ENCODE peak calls at places on chromosomes 6 and 20, in six cellular contexts. S is SJSA1; I is pancreas; H is ovary; F is neural progenitor cell; U is CD4-positive, CD25-positive, alpha-beta regulatory T cell. L is an unnamed sample.

GRCh38 chr6:168125429-168126001 is 46.5 kb upstream of the FRMD1 start:
- DNase-seq in S (peak; percentile 34), I (no peak), H (no peak), F (no peak), U (no peak), L (no peak)

GRCh38 chr6:152380993-152381898 is 255.9 kb downstream of the SYNE1 start:
- DNase-seq in S (peak; percentile 84), I (peak; percentile 74), H (peak; percentile 79), F (peak; percentile 54), U (no peak), L (no peak)

GRCh38 chr20:34951652-34952051 is 4.0 kb downstream of the GSS start:
- DNase-seq in S (no peak), I (no peak), H (no peak), F (no peak), U (no peak), L (no peak)

GRCh38 chr6:43952746-43953145 is 174.5 kb downstream of the MRPL14 start:
- DNase-seq in S (peak; percentile 54), I (no peak), H (no peak), F (no peak), U (no peak), L (no peak)

GRCh38 chr6:37347177-37348145 is 6.3 kb upstream of the RNF8 start:
- DNase-seq in S (no peak), I (no peak), H (no peak), F (no peak), U (no peak), L (no peak)

GRCh38 chr20:34927736-34928135 is 27.9 kb downstream of the GSS start:
- DNase-seq in S (no peak), I (no peak), H (no peak), F (no peak), U (no peak), L (no peak)

GRCh38 chr6:44630125-44631028 is 242.9 kb downstream of the CDC5L start:
- DNase-seq in S (peak; percentile 79), I (no peak), H (peak; percentile 13), F (peak; percentile 86), U (no peak), L (no peak)

GRCh38 chr6:34585512-34586045 is 29.4 kb upstream of the SPDEF start:
- DNase-seq in S (no peak), I (no peak), H (no peak), F (no peak), U (no peak), L (no peak)

GRCh38 chr6:53496797-53497196 is 48.1 kb downstream of the GCLC start:
- DNase-seq in S (peak; percentile 67), I (no peak), H (no peak), F (no peak), U (no peak), L (no peak)

GRCh38 chr6:51292659-51293058 is 474.0 kb downstream of the TFAP2B start:
- DNase-seq in S (no peak), I (no peak), H (no peak), F (no peak), U (no peak), L (no peak)

GRCh38 chr6:37261198-37261597 is 3.3 kb upstream of the TMEM217 start:
- DNase-seq in S (no peak), I (no peak), H (no peak), F (no peak), U (no peak), L (no peak)

GRCh38 chr6:163404825-163405265 is 9.7 kb upstream of the QKI start:
- DNase-seq in S (no peak), I (no peak), H (no peak), F (peak; percentile 47), U (no peak), L (no peak)

GRCh38 chr20:23412026-23412425 is 9.3 kb downstream of the NAPB start:
- DNase-seq in S (no peak), I (no peak), H (no peak), F (no peak), U (no peak), L (no peak)

GRCh38 chr20:13681248-13682125 is 42.8 kb upstream of the TASP1 start:
- DNase-seq in S (no peak), I (no peak), H (no peak), F (no peak), U (no peak), L (no peak)

GRCh38 chr6:155654474-155654873 is 198.8 kb upstream of the NOX3 start:
- DNase-seq in S (no peak), I (no peak), H (no peak), F (no peak), U (no peak), L (no peak)

GRCh38 chr20:24543168-24543567 is 73.7 kb downstream of the SYNDIG1 start:
- DNase-seq in S (no peak), I (no peak), H (no peak), F (no peak), U (no peak), L (no peak)

GRCh38 chr20:22776369-22776768 is 192.0 kb upstream of the FOXA2 start:
- DNase-seq in S (no peak), I (no peak), H (no peak), F (no peak), U (no peak), L (no peak)

GRCh38 chr20:8602389-8603116 is 466.3 kb upstream of the PLCB4 start:
- DNase-seq in S (no peak), I (no peak), H (no peak), F (no peak), U (no peak), L (no peak)

GRCh38 chr6:105199711-105200110 is 19.9 kb upstream of the POPDC3 start:
- DNase-seq in S (no peak), I (no peak), H (no peak), F (no peak), U (no peak), L (no peak)

GRCh38 chr20:47854687-47855212 is 69.5 kb upstream of the SULF2 start:
- DNase-seq in S (no peak), I (no peak), H (no peak), F (peak; percentile 68), U (no peak), L (no peak)

GRCh38 chr6:138454976-138455706 is 44.2 kb downstream of the NHSL1 start:
- DNase-seq in S (no peak), I (no peak), H (no peak), F (no peak), U (peak; percentile 44), L (no peak)

GRCh38 chr6:148565931-148566663 is 180.7 kb upstream of the UST start:
- DNase-seq in S (peak; percentile 62), I (no peak), H (no peak), F (no peak), U (no peak), L (no peak)

GRCh38 chr6:22513667-22514066 is 55.7 kb upstream of the HDGFL1 start:
- DNase-seq in S (no peak), I (no peak), H (no peak), F (no peak), U (no peak), L (no peak)

GRCh38 chr20:12835999-12836398 is 172.8 kb upstream of the SPTLC3 start:
- DNase-seq in S (no peak), I (no peak), H (no peak), F (no peak), U (no peak), L (no peak)

GRCh38 chr6:161211380-161212035 is 62.4 kb downstream of the AGPAT4 start:
- DNase-seq in S (no peak), I (no peak), H (no peak), F (peak; percentile 20), U (no peak), L (no peak)

GRCh38 chr6:161215193-161215592 is 58.7 kb downstream of the AGPAT4 start:
- DNase-seq in S (peak; percentile 56), I (no peak), H (no peak), F (no peak), U (no peak), L (no peak)

GRCh38 chr6:161210857-161211256 is 63.0 kb downstream of the AGPAT4 start:
- DNase-seq in S (no peak), I (no peak), H (no peak), F (no peak), U (no peak), L (no peak)

GRCh38 chr6:161214722-161215121 is 59.1 kb downstream of the AGPAT4 start:
- DNase-seq in S (no peak), I (no peak), H (no peak), F (no peak), U (no peak), L (no peak)

GRCh38 chr6:161212902-161213301 is 61.0 kb downstream of the AGPAT4 start:
- DNase-seq in S (no peak), I (no peak), H (no peak), F (no peak), U (no peak), L (no peak)
- H3K9me3 ChIP-seq in S (peaks cover 3% of the 10 kb centered on the region), I (no peaks in the 10 kb centered on the region), H (no peaks in the 10 kb centered on the region), F (peaks cover 29% of the 10 kb centered on the region), U (peaks cover 5% of the 10 kb centered on the region), L (no peaks in the 10 kb centered on the region)

DNA sequence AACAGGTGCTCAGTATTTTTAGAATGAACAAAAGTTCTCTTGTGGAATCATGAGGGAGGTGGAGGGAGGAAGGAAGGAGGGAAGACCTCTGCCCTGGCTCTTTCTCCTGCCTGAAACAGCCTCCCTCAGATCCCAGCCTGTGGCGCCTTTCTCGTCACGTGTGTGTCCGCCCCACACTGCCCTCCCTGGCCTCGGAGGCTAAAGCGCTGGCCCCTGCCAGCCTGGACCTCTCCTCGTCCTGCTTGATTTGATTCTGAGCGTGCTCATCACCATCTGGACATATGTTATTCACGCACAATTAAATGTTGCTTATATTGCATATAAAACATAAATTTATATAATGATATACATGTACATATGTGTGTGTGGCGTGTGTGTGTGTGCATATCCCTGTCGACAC is 41.0 kb downstream of the PHACTR3 start:
- DNase-seq in S (peak; percentile 31), I (no peak), H (no peak), F (no peak), U (no peak), L (no peak)
- H3K9me3 ChIP-seq in S (no peaks in the 10 kb centered on the region), I (no peaks in the 10 kb centered on the region), H (no peaks in the 10 kb centered on the region), F (peaks cover 4% of the 10 kb centered on the region), U (no peaks in the 10 kb centered on the region), L (no peaks in the 10 kb centered on the region)

GRCh38 chr20:15860850-15861249 is 712.4 kb downstream of the KIF16B start:
- DNase-seq in S (no peak), I (no peak), H (no peak), F (no peak), U (no peak), L (no peak)

GRCh38 chr20:15859061-15859460 is 714.2 kb downstream of the KIF16B start:
- DNase-seq in S (no peak), I (no peak), H (no peak), F (no peak), U (no peak), L (no peak)

GRCh38 chr20:15862178-15862577 is 711.1 kb downstream of the KIF16B start:
- DNase-seq in S (no peak), I (no peak), H (no peak), F (no peak), U (no peak), L (no peak)

GRCh38 chr20:15854871-15855270 is 718.4 kb downstream of the KIF16B start:
- DNase-seq in S (no peak), I (no peak), H (no peak), F (no peak), U (no peak), L (no peak)

GRCh38 chr20:15857131-15857784 is 716.0 kb downstream of the KIF16B start:
- DNase-seq in S (no peak), I (no peak), H (no peak), F (no peak), U (no peak), L (no peak)
- H3K9me3 ChIP-seq in S (no peaks in the 10 kb centered on the region), I (no peaks in the 10 kb centered on the region), H (no peaks in the 10 kb centered on the region), F (no peaks in the 10 kb centered on the region), U (no peaks in the 10 kb centered on the region), L (no peaks in the 10 kb centered on the region)

GRCh38 chr6:125454351-125454750 is 152.6 kb upstream of the HDDC2 start:
- DNase-seq in S (no peak), I (no peak), H (no peak), F (no peak), U (no peak), L (no peak)

GRCh38 chr6:125453516-125453915 is 151.7 kb upstream of the HDDC2 start:
- DNase-seq in S (no peak), I (no peak), H (no peak), F (no peak), U (no peak), L (no peak)
- H3K9me3 ChIP-seq in S (peaks cover 3% of the 10 kb centered on the region), I (no peaks in the 10 kb centered on the region), H (no peaks in the 10 kb centered on the region), F (no peaks in the 10 kb centered on the region), U (no peaks in the 10 kb centered on the region), L (no peaks in the 10 kb centered on the region)

L was measured in T-helper 17 cell.